ENCODE peak calls at places on chromosome 5, in ten cellular contexts. F is T-helper 1 cell; C is A172; Z is CD8-positive, alpha-beta memory T cell; E is A673; K is fibroblast of mammary gland; D is brain pericyte; X is IMR-90; G is stimulated activated CD4-positive, alpha-beta T cell treated with anti-CD3 and anti-CD28 coated beads, Interleukin-4, amount 100 ng/mL, for 1 hour; M is iPS-NIHi11. J is an unnamed sample.

GRCh38 chr5:66186108-66186507 is 42.0 kb downstream of the SREK1 start:
- DNase-seq in F (no peak), C (no peak), Z (no peak), E (no peak), K (no peak), D (no peak), X (no peak), G (no peak), M (no peak), J (no peak)

GRCh38 chr5:134273642-134274361 is 47.9 kb upstream of the PPP2CA start:
- DNase-seq in F (no peak), C (no peak), Z (no peak), E (no peak), K (no peak), D (no peak), X (no peak), G (no peak), M (no peak), J (no peak)

GRCh38 chr5:50863771-50864170 is 197.3 kb downstream of the PARP8 start:
- DNase-seq in F (no peak), C (no peak), Z (no peak), E (no peak), K (no peak), D (no peak), X (no peak), G (no peak), M (no peak), J (no peak)

GRCh38 chr5:134741052-134741451 is 2.7 kb downstream of the CAMLG start:
- DNase-seq in F (no peak), C (no peak), Z (no peak), E (no peak), K (no peak), D (no peak), X (no peak), G (no peak), M (no peak), J (no peak)

GRCh38 chr5:51226420-51226735 is 156.9 kb upstream of the ISL1 start:
- DNase-seq in F (no peak), C (no peak), Z (no peak), E (no peak), K (no peak), D (no peak), X (no peak), G (no peak), M (peak), J (no peak)

GRCh38 chr5:95709967-95710650 is 21.0 kb upstream of the RHOBTB3 start:
- DNase-seq in F (no peak), C (peak), Z (no peak), E (no peak), K (no peak), D (no peak), X (no peak), G (no peak), M (peak), J (no peak)

GRCh38 chr5:168654225-168654624 is 75.1 kb upstream of the PANK3 start:
- DNase-seq in F (no peak), C (no peak), Z (no peak), E (peak), K (peak), D (no peak), X (peak), G (no peak), M (no peak), J (no peak)

GRCh38 chr5:163867738-163868137 is 362.3 kb downstream of the MAT2B start:
- DNase-seq in F (no peak), C (peak), Z (no peak), E (no peak), K (no peak), D (no peak), X (peak), G (no peak), M (no peak), J (no peak)

GRCh38 chr5:127386557-127386956 is 96.0 kb downstream of the MEGF10 start:
- DNase-seq in F (no peak), C (no peak), Z (no peak), E (no peak), K (peak), D (peak), X (peak), G (no peak), M (no peak), J (no peak)

GRCh38 chr5:73640861-73641320 is 14.9 kb downstream of the ARHGEF28 start:
- DNase-seq in F (no peak), C (peak), Z (no peak), E (peak), K (no peak), D (no peak), X (peak), G (no peak), M (no peak), J (no peak)

GRCh38 chr5:150608991-150609390 is 31.5 kb upstream of the SYNPO start:
- DNase-seq in F (no peak), C (no peak), Z (no peak), E (no peak), K (no peak), D (no peak), X (no peak), G (no peak), M (no peak), J (no peak)

GRCh38 chr5:16536246-16536645 is 70.6 kb upstream of the ZNF622 start:
- DNase-seq in F (no peak), C (peak), Z (no peak), E (no peak), K (peak), D (no peak), X (peak), G (no peak), M (no peak), J (no peak)

GRCh38 chr5:92519717-92520632 is 1061.0 kb downstream of the NR2F1-AS1 start:
- DNase-seq in F (no peak), C (no peak), Z (no peak), E (no peak), K (peak), D (peak), X (peak), G (no peak), M (no peak), J (no peak)

J was measured in spleen.